ENCODE peak calls at places on chromosomes 7 and 10, in four cellular contexts. One of them, this sample, is unnamed.

GRCh38 chr7:85765698-85766298 is 578.9 kb upstream of the SEMA3D start:
- DNase-seq in brain microvascular endothelial cell: no peak
- DNase-seq in RWPE1: no peak
- DNase-seq in thoracic aorta: no peak
- DNase-seq in this sample: peak

GRCh38 chr10:8628351-8628750 is 573.9 kb downstream of the GATA3 start:
- DNase-seq in RWPE1: peak
- DNase-seq in brain microvascular endothelial cell: no peak
- DNase-seq in thoracic aorta: no peak
- DNase-seq in this sample: no peak

GRCh38 chr10:29256019-29256418 is 32.9 kb upstream of the LYZL1 start:
- DNase-seq in thoracic aorta: no peak
- DNase-seq in RWPE1: no peak
- DNase-seq in brain microvascular endothelial cell: no peak
- DNase-seq in this sample: no peak

GRCh38 chr7:15905251-15906040 is 219.0 kb upstream of the MEOX2 start:
- DNase-seq in thoracic aorta: no peak
- DNase-seq in brain microvascular endothelial cell: no peak
- DNase-seq in RWPE1: no peak
- DNase-seq in this sample: no peak

GRCh38 chr7:147510913-147511312 is 1079.7 kb upstream of the C7orf33 start:
- DNase-seq in RWPE1: no peak
- DNase-seq in thoracic aorta: no peak
- DNase-seq in brain microvascular endothelial cell: peak
- DNase-seq in this sample: no peak

GRCh38 chr10:131576341-131577177 is 265.0 kb upstream of the TCERG1L start:
- DNase-seq in brain microvascular endothelial cell: no peak
- DNase-seq in RWPE1: no peak
- DNase-seq in thoracic aorta: no peak
- DNase-seq in this sample: no peak

GRCh38 chr10:1006573-1006972 is 18.3 kb downstream of the GTPBP4 start:
- DNase-seq in thoracic aorta: no peak
- DNase-seq in RWPE1: no peak
- DNase-seq in brain microvascular endothelial cell: no peak
- DNase-seq in this sample: no peak

GRCh38 chr7:2040893-2041270 is 191.9 kb downstream of the MAD1L1 start:
- DNase-seq in RWPE1: no peak
- DNase-seq in thoracic aorta: no peak
- DNase-seq in brain microvascular endothelial cell: no peak
- DNase-seq in this sample: no peak

GRCh38 chr10:1399431-1400120 is 337.7 kb downstream of the ADARB2 start:
- DNase-seq in RWPE1: no peak
- DNase-seq in thoracic aorta: no peak
- DNase-seq in brain microvascular endothelial cell: no peak
- DNase-seq in this sample: no peak

GRCh38 chr10:114405011-114405350 is 679 bp upstream of the AFAP1L2 start:
- DNase-seq in brain microvascular endothelial cell: no peak
- DNase-seq in thoracic aorta: no peak
- DNase-seq in RWPE1: peak
- DNase-seq in this sample: no peak

GRCh38 chr7:132755538-132756481 is 179.5 kb upstream of the PLXNA4 start:
- DNase-seq in RWPE1: no peak
- DNase-seq in thoracic aorta: no peak
- DNase-seq in brain microvascular endothelial cell: no peak
- DNase-seq in this sample: no peak

GRCh38 chr10:88983206-88983605 is 7.4 kb upstream of the FAS start:
- DNase-seq in RWPE1: no peak
- DNase-seq in thoracic aorta: no peak
- DNase-seq in brain microvascular endothelial cell: no peak
- DNase-seq in this sample: no peak
- H3K27ac ChIP-seq in RWPE1: no peak
- H3K27ac ChIP-seq in thoracic aorta: peak
- H3K27ac ChIP-seq in brain microvascular endothelial cell: no peak
- H3K27ac ChIP-seq in this sample: no peak

DNA sequence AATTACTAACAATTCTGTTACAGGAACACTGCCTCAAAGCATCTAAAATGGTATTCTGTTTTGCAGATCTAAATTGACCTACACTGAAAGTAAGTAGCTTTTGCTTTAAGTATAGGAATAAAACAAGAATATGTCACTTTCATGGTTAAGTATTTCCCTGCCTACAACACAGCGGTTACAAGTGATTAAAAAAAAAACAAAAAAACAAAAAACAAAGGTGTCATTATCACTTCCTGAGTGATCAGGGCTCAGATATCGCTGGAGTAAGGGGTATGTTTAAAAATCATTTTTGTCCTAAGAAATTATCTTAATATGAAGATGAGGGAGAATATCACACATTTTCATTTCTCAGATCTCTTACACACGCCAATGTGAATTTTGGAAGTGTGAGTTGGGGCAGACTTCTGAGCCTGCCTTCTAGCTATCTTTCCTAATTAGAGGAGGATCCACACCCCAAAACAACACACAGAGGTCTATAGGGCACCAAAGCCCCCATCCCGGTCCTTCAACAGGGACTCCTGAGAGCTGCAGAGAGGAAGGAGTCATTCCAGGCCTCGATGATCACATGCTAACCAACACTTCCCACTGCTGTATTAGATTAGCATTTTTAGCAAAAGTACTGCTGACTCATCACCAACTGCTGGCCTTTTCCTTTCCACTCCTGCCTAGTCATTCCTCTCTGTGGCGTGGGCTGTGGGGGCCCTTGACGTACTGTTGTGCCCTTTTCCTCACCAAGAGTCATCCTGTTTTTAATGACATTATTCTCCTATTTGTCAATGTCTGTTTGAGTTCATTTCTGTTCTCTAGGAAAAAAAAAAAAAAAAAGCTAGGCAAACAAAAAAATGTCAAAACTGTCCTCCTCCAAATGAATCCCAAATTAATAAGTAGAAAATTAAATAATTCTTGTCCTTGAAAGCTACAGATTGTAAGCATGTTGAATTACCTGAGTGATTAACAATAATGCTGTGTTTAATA is 31.2 kb downstream of the PRTFDC1 start:
- DNase-seq in thoracic aorta: peak
- DNase-seq in brain microvascular endothelial cell: peak
- DNase-seq in RWPE1: peak
- DNase-seq in this sample: no peak
- H3K27ac ChIP-seq in thoracic aorta: no peak
- H3K27ac ChIP-seq in brain microvascular endothelial cell: peak
- H3K27ac ChIP-seq in RWPE1: peak
- H3K27ac ChIP-seq in this sample: no peak

DNA sequence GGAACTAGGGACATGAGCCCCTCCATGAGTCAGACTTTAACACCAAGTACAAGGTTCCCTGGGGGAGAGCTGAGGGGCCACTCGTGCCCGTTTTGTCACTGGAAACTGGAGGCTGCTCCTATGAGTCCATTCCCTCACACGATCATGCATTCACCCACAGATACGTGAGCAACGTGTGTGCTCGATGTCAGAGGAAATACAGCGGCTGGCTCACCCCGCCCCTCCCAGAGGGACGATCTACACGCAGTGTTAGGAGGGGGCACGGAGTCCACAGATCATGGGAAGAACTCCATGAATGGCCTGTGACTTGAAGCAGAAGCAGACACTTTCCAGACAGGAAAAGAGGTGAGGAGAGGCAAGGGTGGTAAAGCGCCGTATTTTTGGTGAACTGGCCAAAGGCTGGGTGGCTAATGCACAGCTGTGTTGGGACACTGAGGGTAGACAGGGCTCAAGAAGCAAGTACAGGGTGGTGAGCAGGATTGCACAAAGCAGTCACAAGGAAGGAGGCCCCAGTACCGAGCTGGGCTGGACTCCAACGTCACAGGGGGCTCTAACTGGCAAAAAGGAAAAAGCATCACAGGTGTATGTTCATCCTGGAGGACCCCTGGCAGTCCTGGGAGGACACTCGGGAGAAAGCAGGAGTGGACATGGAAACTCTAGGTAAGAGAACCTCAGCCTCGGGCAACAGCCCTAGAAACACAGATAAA is 41.4 kb downstream of the TNS3 start:
- DNase-seq in RWPE1: no peak
- DNase-seq in brain microvascular endothelial cell: no peak
- DNase-seq in thoracic aorta: no peak
- DNase-seq in this sample: peak
- H3K27ac ChIP-seq in RWPE1: peak
- H3K27ac ChIP-seq in brain microvascular endothelial cell: no peak
- H3K27ac ChIP-seq in thoracic aorta: no peak
- H3K27ac ChIP-seq in this sample: peak

DNA sequence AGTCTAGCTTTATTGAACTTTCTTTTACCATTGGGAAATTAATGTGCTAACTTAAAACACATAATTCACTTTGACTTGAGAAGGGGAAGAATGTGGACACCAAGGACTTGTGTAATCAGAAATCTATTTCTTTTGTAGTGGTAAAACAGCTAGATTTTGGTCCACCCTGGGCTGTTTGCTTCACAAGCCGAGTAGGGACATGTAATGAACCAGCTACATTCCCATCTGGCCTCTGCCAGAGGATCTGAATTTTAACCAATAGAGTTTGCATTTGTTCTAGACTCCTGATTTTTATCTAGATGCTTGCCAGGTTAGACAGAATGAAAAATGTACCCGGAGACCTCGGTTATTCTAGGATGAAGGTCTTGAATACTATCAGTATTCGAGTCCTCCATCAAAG is 1.9 kb downstream of the CACNB2 start:
- DNase-seq in thoracic aorta: no peak
- DNase-seq in RWPE1: no peak
- DNase-seq in brain microvascular endothelial cell: no peak
- DNase-seq in this sample: no peak
- H3K27ac ChIP-seq in thoracic aorta: peak
- H3K27ac ChIP-seq in RWPE1: no peak
- H3K27ac ChIP-seq in brain microvascular endothelial cell: no peak
- H3K27ac ChIP-seq in this sample: no peak

DNA sequence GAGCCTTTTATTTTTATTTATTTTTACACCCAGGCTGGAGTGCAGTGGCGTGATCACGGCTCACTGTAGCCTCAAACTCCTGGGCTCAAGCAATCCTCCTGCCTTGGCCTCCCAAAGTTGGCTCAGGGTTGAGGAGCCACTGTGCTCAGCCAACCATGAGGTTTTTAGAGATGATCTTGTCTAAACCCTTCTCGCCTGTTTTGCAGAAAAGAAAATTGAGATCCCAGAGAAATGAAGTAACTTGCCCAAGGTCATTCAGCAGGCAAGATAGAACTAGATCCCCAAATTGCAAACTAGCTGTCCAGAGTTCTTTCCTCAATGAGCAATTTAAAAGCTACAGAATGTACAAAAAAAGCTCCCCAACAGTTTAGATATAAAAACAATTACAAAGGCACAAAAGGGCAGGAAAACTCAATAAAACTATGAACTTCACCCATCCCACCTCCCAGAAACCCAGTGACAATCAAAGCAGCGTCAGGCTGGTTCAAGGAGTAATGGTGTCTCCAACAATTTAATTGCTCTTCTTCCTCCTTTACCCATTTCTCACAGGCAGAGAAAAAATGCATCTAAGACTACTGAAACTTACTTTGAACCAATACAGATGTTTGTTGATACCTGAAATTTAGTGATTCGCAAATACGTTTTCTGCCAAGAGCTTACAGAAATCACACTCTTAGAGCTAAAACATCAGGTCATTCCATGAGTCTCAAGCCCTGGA is 762 bp downstream of the MYOF start:
- DNase-seq in thoracic aorta: no peak
- DNase-seq in RWPE1: no peak
- DNase-seq in brain microvascular endothelial cell: no peak
- DNase-seq in this sample: no peak
- H3K27ac ChIP-seq in thoracic aorta: peak
- H3K27ac ChIP-seq in RWPE1: peak
- H3K27ac ChIP-seq in brain microvascular endothelial cell: peak
- H3K27ac ChIP-seq in this sample: no peak

DNA sequence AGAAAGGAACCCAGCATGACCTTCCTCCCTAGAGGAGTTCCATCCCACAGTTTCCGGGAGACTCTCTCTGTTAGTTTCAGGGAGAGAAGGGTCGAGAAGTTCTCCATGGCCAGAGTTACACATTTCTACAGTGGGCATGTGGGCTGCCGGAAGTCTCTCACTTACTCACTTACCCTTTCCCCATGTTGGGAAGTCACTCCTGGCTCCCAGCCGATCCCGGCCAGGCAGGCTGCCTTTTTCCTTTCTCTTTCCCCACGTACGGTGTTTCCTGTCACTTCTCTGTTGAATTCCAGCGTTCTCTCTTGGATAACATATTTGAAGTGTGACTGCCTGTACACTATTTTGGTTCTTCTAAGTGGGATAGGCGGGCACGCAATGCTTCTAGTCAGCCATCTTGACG is 3.5 kb downstream of the TEX36 start:
- DNase-seq in RWPE1: no peak
- DNase-seq in brain microvascular endothelial cell: no peak
- DNase-seq in thoracic aorta: no peak
- DNase-seq in this sample: no peak
- H3K27ac ChIP-seq in RWPE1: no peak
- H3K27ac ChIP-seq in brain microvascular endothelial cell: no peak
- H3K27ac ChIP-seq in thoracic aorta: no peak
- H3K27ac ChIP-seq in this sample: no peak

GRCh38 chr10:50529660-50530059 is 94.1 kb downstream of the SGMS1 start:
- DNase-seq in thoracic aorta: no peak
- DNase-seq in RWPE1: no peak
- DNase-seq in brain microvascular endothelial cell: no peak
- DNase-seq in this sample: no peak
- H3K27ac ChIP-seq in thoracic aorta: no peak
- H3K27ac ChIP-seq in RWPE1: no peak
- H3K27ac ChIP-seq in brain microvascular endothelial cell: no peak
- H3K27ac ChIP-seq in this sample: no peak

GRCh38 chr10:109973430-109973829 is 34.4 kb upstream of the ADD3 start:
- DNase-seq in RWPE1: no peak
- DNase-seq in thoracic aorta: no peak
- DNase-seq in brain microvascular endothelial cell: no peak
- DNase-seq in this sample: no peak

GRCh38 chr10:109974509-109975191 is 33.1 kb upstream of the ADD3 start:
- DNase-seq in brain microvascular endothelial cell: peak
- DNase-seq in thoracic aorta: no peak
- DNase-seq in RWPE1: no peak
- DNase-seq in this sample: peak

GRCh38 chr10:109977382-109977806 is 30.4 kb upstream of the ADD3 start:
- DNase-seq in thoracic aorta: peak
- DNase-seq in RWPE1: no peak
- DNase-seq in brain microvascular endothelial cell: peak
- DNase-seq in this sample: peak

GRCh38 chr10:109976657-109977056 is 31.1 kb upstream of the ADD3 start:
- DNase-seq in RWPE1: no peak
- DNase-seq in brain microvascular endothelial cell: no peak
- DNase-seq in thoracic aorta: no peak
- DNase-seq in this sample: peak

DNA sequence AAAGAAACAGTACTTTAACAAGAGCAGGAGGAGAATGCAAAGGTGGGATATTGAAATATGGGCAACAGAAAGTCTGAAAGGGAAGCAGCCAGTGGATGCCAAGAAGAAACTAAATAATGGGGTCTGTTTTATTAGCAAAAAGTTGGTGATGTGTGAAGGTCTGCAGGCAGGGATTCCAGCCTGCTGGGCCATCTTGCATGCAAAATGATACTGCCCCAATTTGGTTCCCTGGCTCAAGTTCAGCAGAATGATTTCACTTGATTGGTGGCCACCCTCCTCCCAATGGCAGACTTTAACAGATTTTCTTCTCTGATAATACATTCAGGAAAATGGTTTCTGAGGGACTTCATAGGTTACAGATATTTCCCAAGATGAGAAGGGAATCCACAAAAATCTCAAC is 32.5 kb upstream of the ADD3 start:
- DNase-seq in RWPE1: no peak
- DNase-seq in thoracic aorta: no peak
- DNase-seq in brain microvascular endothelial cell: no peak
- DNase-seq in this sample: no peak
- H3K27ac ChIP-seq in RWPE1: no peak
- H3K27ac ChIP-seq in thoracic aorta: no peak
- H3K27ac ChIP-seq in brain microvascular endothelial cell: peak
- H3K27ac ChIP-seq in this sample: peak

GRCh38 chr10:22708772-22709171 is 5.6 kb downstream of the PIP4K2A start:
- DNase-seq in brain microvascular endothelial cell: no peak
- DNase-seq in RWPE1: no peak
- DNase-seq in thoracic aorta: no peak
- DNase-seq in this sample: no peak
- H3K27ac ChIP-seq in brain microvascular endothelial cell: no peak
- H3K27ac ChIP-seq in RWPE1: no peak
- H3K27ac ChIP-seq in thoracic aorta: no peak
- H3K27ac ChIP-seq in this sample: no peak